ENCODE peak calls at places on chromosomes 3 and 15, in ten cellular contexts. I is AG10803, R is ascending aorta, P is GM23248, M is fibroblast of lung, K is suprapubic skin, Y is A549, Z is tibial nerve, C is thoracic aorta, E is psoas muscle. X is an unnamed sample.

GRCh38 chr3:153305189-153305588 is 143.2 kb downstream of the RAP2B start:
- DNase-seq in I (no peak), R (no peak), P (no peak), M (no peak), K (no peak), Y (no peak), Z (no peak), C (no peak), E (no peak), X (no peak)

GRCh38 chr3:14562441-14562840 is 22.3 kb upstream of the GRIP2 start:
- DNase-seq in I (peak; percentile 47), R (no peak), P (no peak), M (peak; percentile 17), K (no peak), Y (no peak), Z (no peak), C (no peak), E (no peak), X (no peak)

GRCh38 chr3:150469931-150470740 is 62.0 kb downstream of the TSC22D2 start:
- DNase-seq in I (no peak), R (no peak), P (peak; percentile 63), M (no peak), K (no peak), Y (no peak), Z (no peak), C (no peak), E (no peak), X (no peak)

GRCh38 chr15:66936115-66936863 is 129.1 kb upstream of the SMAD3 start:
- DNase-seq in I (peak; percentile 88), R (no peak), P (peak; percentile 69), M (peak; percentile 85), K (peak; percentile 70), Y (no peak), Z (peak; percentile 32), C (no peak), E (peak; percentile 47), X (no peak)

GRCh38 chr15:77629070-77630030 is 3.4 kb downstream of the LINGO1 start:
- DNase-seq in I (no peak), R (no peak), P (no peak), M (no peak), K (no peak), Y (no peak), Z (no peak), C (no peak), E (no peak), X (no peak)

GRCh38 chr15:93073465-93073952 is 15.5 kb downstream of the RGMA start:
- DNase-seq in I (no peak), R (no peak), P (no peak), M (no peak), K (peak; percentile 71), Y (no peak), Z (no peak), C (no peak), E (no peak), X (peak; percentile 76)

GRCh38 chr3:148815316-148815715 is 12.3 kb upstream of the CPB1 start:
- DNase-seq in I (no peak), R (no peak), P (no peak), M (no peak), K (no peak), Y (no peak), Z (no peak), C (no peak), E (no peak), X (no peak)

GRCh38 chr3:12954891-12955650 is 113.7 kb upstream of the RPL32 start:
- DNase-seq in I (peak; percentile 62), R (peak; percentile 90), P (peak; percentile 78), M (peak; percentile 36), K (peak; percentile 89), Y (no peak), Z (peak; percentile 49), C (peak; percentile 85), E (peak; percentile 82), X (peak; percentile 68)

GRCh38 chr3:5187920-5188418 is 462 bp downstream of the EDEM1 start:
- DNase-seq in I (peak; percentile 46), R (no peak), P (peak; percentile 76), M (peak; percentile 29), K (peak; percentile 78), Y (peak; percentile 33), Z (no peak), C (no peak), E (peak; percentile 49), X (peak; percentile 77)

GRCh38 chr3:160399347-160400047 is at the start of gene SMC4:
- DNase-seq in I (peak; percentile 91), R (peak; percentile 27), P (peak; percentile 98), M (peak; percentile 96), K (peak; percentile 88), Y (peak; percentile 81), Z (peak; percentile 86), C (peak; percentile 64), E (peak; percentile 83), X (peak; percentile 82)

GRCh38 chr15:89630974-89631901 is 24.0 kb downstream of the KIF7 start:
- DNase-seq in I (no peak), R (no peak), P (no peak), M (no peak), K (no peak), Y (no peak), Z (no peak), C (no peak), E (no peak), X (peak; percentile 52)

GRCh38 chr15:56598991-56599390 is 134.1 kb upstream of the MNS1 start:
- DNase-seq in I (peak; percentile 20), R (no peak), P (peak; percentile 44), M (peak; percentile 86), K (no peak), Y (no peak), Z (no peak), C (no peak), E (no peak), X (no peak)

GRCh38 chr15:76335851-76336253 is 721 bp upstream of the ISL2 start:
- DNase-seq in I (no peak), R (no peak), P (no peak), M (peak; percentile 27), K (no peak), Y (peak; percentile 81), Z (no peak), C (no peak), E (no peak), X (peak; percentile 72)

GRCh38 chr3:195059006-195059350 is 212.0 kb downstream of the XXYLT1 start:
- DNase-seq in I (no peak), R (no peak), P (no peak), M (no peak), K (no peak), Y (no peak), Z (no peak), C (no peak), E (no peak), X (no peak)

GRCh38 chr15:80015156-80015555 is 44.2 kb upstream of the BCL2A1 start:
- DNase-seq in I (no peak), R (no peak), P (peak; percentile 24), M (no peak), K (peak; percentile 6), Y (no peak), Z (no peak), C (no peak), E (no peak), X (no peak)

GRCh38 chr3:20047940-20048339 is 7.7 kb downstream of the KAT2B start:
- DNase-seq in I (peak; percentile 57), R (no peak), P (peak; percentile 45), M (no peak), K (no peak), Y (no peak), Z (no peak), C (no peak), E (no peak), X (no peak)
- H3K4me3 ChIP-seq in I (peak overlapping the region; percentile 41), R (peak overlapping the region; percentile 45), P (peak overlapping the region; percentile 38), M (peak overlapping the region; percentile 44), K (peak overlapping the region; percentile 9), Y (no peak overlapping the region), Z (no peak overlapping the region), C (peak overlapping the region; percentile 42), E (peak overlapping the region; percentile 7), X (no peak overlapping the region)

DNA sequence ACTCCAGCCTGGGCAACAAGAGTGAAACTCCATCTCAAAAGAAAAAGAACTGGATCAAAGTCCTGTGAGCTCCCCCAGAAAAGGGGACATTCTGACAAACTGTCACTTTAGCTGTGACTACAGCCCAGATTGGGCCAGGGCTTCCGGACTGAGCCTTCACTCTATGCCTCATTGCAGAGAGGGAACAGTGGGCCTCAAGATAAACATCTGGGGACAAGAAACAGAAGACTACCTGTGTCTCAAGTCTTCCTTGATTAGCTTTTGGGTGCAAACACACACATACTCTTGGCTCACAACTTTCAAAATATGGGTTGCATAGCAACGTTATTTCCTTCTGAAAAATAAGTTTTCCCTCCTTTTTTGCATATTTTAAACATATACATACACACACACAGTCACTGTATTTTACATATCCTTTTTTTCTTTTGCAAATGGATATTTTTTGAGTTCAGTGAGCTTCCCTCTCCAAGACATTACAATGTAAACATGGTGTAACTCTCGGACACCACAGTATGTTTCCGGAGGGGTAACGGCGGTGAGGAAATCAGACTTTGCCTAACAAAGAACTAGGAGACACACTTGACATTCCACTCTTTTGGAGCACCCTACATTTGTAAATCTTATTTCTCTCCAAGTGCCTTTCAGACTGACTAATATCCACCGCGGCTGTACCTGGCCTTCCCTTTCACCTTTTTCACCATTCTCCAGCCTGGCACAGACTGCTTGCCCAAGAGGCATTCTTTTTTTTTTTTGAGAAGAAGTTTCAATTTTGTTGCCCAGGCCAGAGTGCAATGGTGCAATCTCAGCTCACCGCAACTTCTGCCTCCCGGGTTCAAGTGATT is 3.5 kb downstream of the TKT start:
- DNase-seq in I (no peak), R (no peak), P (no peak), M (peak; percentile 49), K (no peak), Y (no peak), Z (no peak), C (no peak), E (no peak), X (peak; percentile 69)
- H3K4me3 ChIP-seq in I (peak overlapping the region; percentile 13), R (peak overlapping the region; percentile 87), P (peak overlapping the region; percentile 10), M (peak overlapping the region; percentile 97), K (no peak overlapping the region), Y (peak overlapping the region; percentile 100), Z (no peak overlapping the region), C (peak overlapping the region; percentile 79), E (peak overlapping the region; percentile 99), X (peak overlapping the region; percentile 94)

DNA sequence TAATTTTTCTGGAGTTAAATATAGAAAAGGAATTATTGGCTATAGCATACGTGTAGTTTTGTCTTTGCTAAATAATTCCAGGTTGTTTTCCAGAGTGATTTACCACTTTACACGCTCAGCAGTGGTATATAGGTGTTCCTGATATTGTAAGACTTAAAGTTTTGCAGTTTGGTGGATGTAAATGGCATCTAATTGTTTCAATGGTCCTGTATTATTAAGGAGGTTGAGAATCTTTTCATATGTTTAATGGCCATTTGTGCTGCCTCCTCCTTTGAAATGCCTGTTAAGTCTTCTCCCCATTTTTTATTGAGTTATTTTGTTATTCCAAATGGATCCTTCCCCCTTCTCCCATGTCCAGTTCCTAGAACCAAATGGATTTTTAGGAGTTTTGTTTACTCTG is 26.4 kb upstream of the P4HTM start:
- DNase-seq in I (no peak), R (no peak), P (no peak), M (no peak), K (no peak), Y (no peak), Z (no peak), C (no peak), E (no peak), X (no peak)
- H3K4me3 ChIP-seq in I (no peak overlapping the region), R (no peak overlapping the region), P (no peak overlapping the region), M (no peak overlapping the region), K (no peak overlapping the region), Y (no peak overlapping the region), Z (no peak overlapping the region), C (no peak overlapping the region), E (no peak overlapping the region), X (no peak overlapping the region)

DNA sequence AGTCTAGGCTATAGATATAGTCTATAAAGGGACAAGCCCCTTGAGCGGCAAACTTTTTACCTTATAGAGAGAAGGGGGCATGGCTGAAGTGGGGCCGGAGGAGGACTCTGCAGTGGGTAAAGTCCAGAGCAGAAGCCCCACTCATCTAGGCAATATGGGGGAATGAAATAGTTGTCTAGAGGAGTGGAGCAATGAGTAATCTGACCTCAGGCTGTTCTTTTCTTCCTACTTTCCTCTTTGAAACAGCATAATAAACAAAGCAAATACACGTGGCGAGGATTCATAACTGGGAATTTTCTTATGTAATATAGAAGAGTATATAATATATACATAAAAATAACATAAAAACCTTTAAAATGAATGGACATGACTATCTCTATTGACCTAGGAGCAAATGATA is 546.4 kb upstream of the ZNF385D start:
- DNase-seq in I (no peak), R (no peak), P (no peak), M (peak; percentile 5), K (no peak), Y (no peak), Z (no peak), C (no peak), E (no peak), X (no peak)
- H3K4me3 ChIP-seq in I (no peak overlapping the region), R (no peak overlapping the region), P (no peak overlapping the region), M (no peak overlapping the region), K (no peak overlapping the region), Y (no peak overlapping the region), Z (no peak overlapping the region), C (no peak overlapping the region), E (no peak overlapping the region), X (no peak overlapping the region)

X was measured in H7.